ENCODE peak calls at places on chromosomes 12 and 14, in five cellular contexts. X, Y, O, D and U are unnamed samples.

GRCh38 chr14:89406941-89407340 is 10.1 kb downstream of the FOXN3 start:
- DNase-seq in X (no peak), Y (no peak), O (no peak), D (no peak), U (no peak)

GRCh38 chr14:51095854-51096823 is 1.2 kb upstream of the TRIM9 start:
- DNase-seq in X (peak), Y (peak), O (no peak), D (peak), U (peak)

GRCh38 chr12:50764861-50765324 is 992 bp downstream of the ATF1 start:
- DNase-seq in X (peak), Y (peak), O (no peak), D (no peak), U (no peak)

GRCh38 chr14:106605548-106606448 is 1079.4 kb downstream of the TMEM121 start:
- DNase-seq in X (no peak), Y (no peak), O (peak), D (no peak), U (no peak)

GRCh38 chr12:62834971-62835547 is 99.9 kb downstream of the PPM1H start:
- DNase-seq in X (no peak), Y (no peak), O (no peak), D (no peak), U (peak)

GRCh38 chr12:114045333-114045732 is 79.2 kb upstream of the RBM19 start:
- DNase-seq in X (no peak), Y (no peak), O (no peak), D (no peak), U (no peak)

GRCh38 chr12:132395908-132396305 is 66.5 kb upstream of the GALNT9 start:
- DNase-seq in X (peak), Y (no peak), O (peak), D (no peak), U (no peak)

GRCh38 chr14:36271939-36272907 is 48.2 kb downstream of the MBIP start:
- DNase-seq in X (no peak), Y (no peak), O (no peak), D (no peak), U (no peak)

GRCh38 chr14:76348898-76349297 is 27.0 kb upstream of the ESRRB start:
- DNase-seq in X (no peak), Y (no peak), O (peak), D (peak), U (no peak)

GRCh38 chr12:131751335-131751734 is 40.4 kb downstream of the SFSWAP start:
- DNase-seq in X (no peak), Y (no peak), O (no peak), D (no peak), U (no peak)

GRCh38 chr12:42382013-42382696 is 56.2 kb downstream of the PPHLN1 start:
- DNase-seq in X (no peak), Y (no peak), O (no peak), D (no peak), U (no peak)

GRCh38 chr12:45348311-45348710 is 132.4 kb downstream of the ANO6 start:
- DNase-seq in X (no peak), Y (no peak), O (no peak), D (no peak), U (no peak)

GRCh38 chr14:61461808-61462275 is 140.5 kb downstream of the PRKCH start:
- DNase-seq in X (no peak), Y (no peak), O (no peak), D (no peak), U (no peak)

GRCh38 chr14:63276016-63276415 is 42.7 kb downstream of the GPHB5 start:
- DNase-seq in X (no peak), Y (no peak), O (no peak), D (no peak), U (no peak)

GRCh38 chr12:2339022-2339431 is 286.2 kb downstream of the CACNA1C start:
- DNase-seq in X (no peak), Y (no peak), O (no peak), D (no peak), U (peak)

GRCh38 chr12:46831335-46832083 is 5.7 kb upstream of the SLC38A4 start:
- DNase-seq in X (no peak), Y (no peak), O (peak), D (peak), U (no peak)

GRCh38 chr12:120225852-120226640 is 25.1 kb upstream of the RPLP0 start:
- DNase-seq in X (no peak), Y (no peak), O (peak), D (no peak), U (no peak)

GRCh38 chr12:117501470-117501869 is 140.0 kb upstream of the NOS1 start:
- DNase-seq in X (no peak), Y (no peak), O (peak), D (peak), U (no peak)

GRCh38 chr12:121590476-121591143 is 9.8 kb upstream of the KDM2B start:
- DNase-seq in X (no peak), Y (no peak), O (no peak), D (no peak), U (no peak)

GRCh38 chr14:65179918-65180724 is 77.8 kb upstream of the MAX start:
- DNase-seq in X (peak), Y (no peak), O (peak), D (peak), U (peak)

GRCh38 chr12:103401421-103401820 is 94.3 kb downstream of the C12orf42 start:
- DNase-seq in X (no peak), Y (no peak), O (no peak), D (no peak), U (no peak)

GRCh38 chr12:114656906-114657596 is 26.9 kb downstream of the TBX3 start:
- DNase-seq in X (no peak), Y (no peak), O (no peak), D (no peak), U (no peak)

GRCh38 chr12:70661762-70662161 is 24.5 kb upstream of the PTPRB start:
- DNase-seq in X (no peak), Y (no peak), O (no peak), D (no peak), U (peak)

GRCh38 chr12:67069451-67070306 is 199.5 kb upstream of the CAND1 start:
- DNase-seq in X (peak), Y (no peak), O (peak), D (no peak), U (no peak)

GRCh38 chr12:106586803-106587684 is 4.2 kb downstream of the RFX4 start:
- DNase-seq in X (no peak), Y (no peak), O (no peak), D (no peak), U (no peak)

GRCh38 chr12:59115995-59116394 is 195.7 kb upstream of the LRIG3 start:
- DNase-seq in X (no peak), Y (no peak), O (no peak), D (no peak), U (no peak)

GRCh38 chr12:117421068-117421771 is 59.8 kb upstream of the NOS1 start:
- DNase-seq in X (no peak), Y (no peak), O (no peak), D (no peak), U (no peak)

GRCh38 chr14:99391671-99392070 is 89.0 kb downstream of the SETD3 start:
- DNase-seq in X (no peak), Y (no peak), O (no peak), D (no peak), U (no peak)

GRCh38 chr12:121107681-121108080 is 25.0 kb upstream of the P2RX7 start:
- DNase-seq in X (no peak), Y (no peak), O (no peak), D (no peak), U (no peak)

GRCh38 chr12:102371177-102371576 is 109.2 kb downstream of the IGF1 start:
- DNase-seq in X (no peak), Y (no peak), O (no peak), D (no peak), U (no peak)

GRCh38 chr12:71871116-71871515 is 31.6 kb downstream of the TBC1D15 start:
- DNase-seq in X (no peak), Y (no peak), O (no peak), D (no peak), U (no peak)

GRCh38 chr12:99099786-99100185 is 454.7 kb downstream of the APAF1 start:
- DNase-seq in X (no peak), Y (no peak), O (no peak), D (no peak), U (no peak)

GRCh38 chr12:53049582-53050318 is at the start of gene TNS2:
- DNase-seq in X (peak), Y (peak), O (peak), D (peak), U (no peak)
- H3K4me3 ChIP-seq in X (peak), Y (peak), O (peak), D (peak), U (peak)

GRCh38 chr12:93025145-93026103 is 96.3 kb upstream of the EEA1 start:
- DNase-seq in X (no peak), Y (no peak), O (no peak), D (no peak), U (peak)
- TF ChIP-seq CTCF in X (no peak), Y (no peak), O (peak), D (peak), U (peak)

DNA sequence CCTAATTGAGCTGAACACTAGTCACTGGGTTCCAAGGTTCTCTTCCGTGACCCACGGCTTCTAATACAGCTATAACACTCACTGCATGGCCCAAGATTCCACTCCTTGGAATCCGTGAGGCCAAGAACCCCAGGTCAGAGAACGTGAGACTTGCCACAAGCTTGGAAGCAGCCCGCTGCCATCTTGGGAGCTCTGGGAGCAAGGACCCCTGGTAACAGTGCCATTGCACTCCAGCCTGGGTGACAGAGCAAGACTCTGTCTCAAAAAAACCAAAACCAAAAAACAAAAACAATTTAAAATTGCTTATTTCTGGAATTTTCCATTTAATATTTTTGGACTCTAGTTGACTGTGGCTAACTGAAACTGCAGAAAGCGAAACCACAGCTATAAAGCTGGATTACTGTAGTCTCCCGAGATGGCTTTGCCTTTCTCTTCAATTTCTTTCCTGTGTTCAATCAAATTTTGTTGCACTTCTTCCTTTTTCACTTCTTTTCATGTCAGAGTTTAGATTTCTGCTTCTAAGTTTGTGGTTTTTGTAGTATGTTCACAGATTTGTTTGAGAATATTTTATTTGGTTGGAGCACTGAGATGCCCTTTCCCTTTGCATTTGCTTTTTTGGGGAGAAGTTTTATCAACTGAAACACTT is 44.7 kb downstream of the DDHD1 start:
- DNase-seq in X (no peak), Y (no peak), O (no peak), D (no peak), U (no peak)
- H3K4me3 ChIP-seq in X (no peak), Y (peak), O (peak), D (peak), U (no peak)

DNA sequence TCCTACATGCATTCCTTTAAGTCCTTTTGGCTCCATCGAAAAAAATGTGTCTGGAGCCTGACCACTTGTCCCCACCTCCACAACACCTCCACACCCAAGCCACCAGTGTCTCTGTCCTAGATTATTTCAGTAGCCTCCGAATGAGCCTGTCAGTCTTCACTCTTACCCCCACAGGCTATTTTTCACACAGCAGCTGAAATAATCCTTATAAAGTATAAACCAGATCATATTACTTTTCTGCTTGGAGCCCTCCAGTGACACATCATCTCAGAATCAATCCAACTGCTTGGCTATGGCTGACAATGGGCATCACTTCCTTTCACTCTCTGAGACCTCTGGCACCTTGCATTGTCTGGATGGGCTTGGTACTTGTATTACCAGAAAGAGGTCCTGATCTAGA is 44.9 kb downstream of the BBS10 start:
- DNase-seq in X (no peak), Y (no peak), O (no peak), D (no peak), U (no peak)
- TF ChIP-seq CTCF in X (no peak), Y (no peak), O (no peak), D (no peak), U (no peak)

GRCh38 chr12:93306636-93307035 is 71.1 kb upstream of the NUDT4 start:
- DNase-seq in X (no peak), Y (no peak), O (no peak), D (no peak), U (no peak)
- H3K4me3 ChIP-seq in X (no peak), Y (no peak), O (no peak), D (no peak), U (no peak)

GRCh38 chr14:104886690-104887622 is 21.9 kb downstream of the CEP170B start:
- DNase-seq in X (no peak), Y (no peak), O (peak), D (no peak), U (no peak)
- TF ChIP-seq CTCF in X (no peak), Y (no peak), O (no peak), D (no peak), U (no peak)